ENCODE peak calls at places on chromosome 1, in seven cellular contexts. D is CD8-positive, alpha-beta T cell; N is renal cortical epithelial cell; K is activated T-helper 1 cell treated with anti-CD3 and anti-CD28 coated beads, Interleukin-12 subunit alpha, Interleukin-12 subunit beta, Interleukin-2, Interleukin-4 antibody, amounts not matched to agents 30 ng/mL and 10 ng/mL and 1 ng/mL, durations not matched to agents 14 hours and 24 hours and 36 hours; F is T-cell; B is HuH-7.5; M is NCI-H187 treated with DMSO at 0.1 percent for 48 hours. C is an unnamed sample.

GRCh38 chr1:24541711-24542346 is 14.1 kb upstream of the NCMAP start:
- DNase-seq in F (no peak), B (no peak), K (no peak), M (no peak), N (no peak), D (no peak), C (no peak)

GRCh38 chr1:98923667-98924066 is 81.0 kb downstream of the PLPPR5 start:
- DNase-seq in D (no peak), M (no peak), K (no peak), F (no peak), N (no peak), B (no peak), C (no peak)

GRCh38 chr1:207007352-207008033 is 25.1 kb downstream of the C1orf116 start:
- DNase-seq in N (peak; percentile 99), B (no peak), M (no peak), D (no peak), K (no peak), F (no peak), C (no peak)

GRCh38 chr1:52551476-52552235 is 1.2 kb downstream of the TUT4 start:
- DNase-seq in B (no peak), F (peak; percentile 15), M (no peak), D (peak; percentile 4), K (peak; percentile 19), N (no peak), C (peak; percentile 47)

GRCh38 chr1:162709870-162710269 is 77.6 kb downstream of the DDR2 start:
- DNase-seq in N (no peak), F (no peak), M (no peak), D (no peak), K (no peak), B (no peak), C (no peak)

GRCh38 chr1:10338047-10338446 is 60.8 kb upstream of the PGD start:
- DNase-seq in M (no peak), K (no peak), F (no peak), D (no peak), N (peak; percentile 31), B (peak; percentile 69), C (no peak)

GRCh38 chr1:5953386-5953785 is 38.8 kb downstream of the NPHP4 start:
- DNase-seq in N (no peak), D (no peak), B (no peak), K (no peak), F (no peak), M (no peak), C (no peak)

GRCh38 chr1:239112536-239112935 is 273.8 kb upstream of the CHRM3 start:
- DNase-seq in N (no peak), D (no peak), F (no peak), B (no peak), K (no peak), M (no peak), C (no peak)

GRCh38 chr1:173023343-173023742 is 27.4 kb downstream of the TNFSF18 start:
- DNase-seq in F (no peak), K (no peak), D (no peak), N (no peak), B (no peak), M (no peak), C (no peak)